ENCODE peak calls at places on chromosomes 11 and 22, in six cellular contexts. One of them, this sample, is unnamed.

GRCh38 chr22:43442386-43443060 is 30.7 kb downstream of the MPPED1 start:
- DNase-seq in NCI-H1092 treated with DMSO at 0.1 percent for 48 hours: no peak
- DNase-seq in mucosa of descending colon: no peak
- DNase-seq in posterior cingulate gyrus: no peak
- DNase-seq in activated T-cell treated with anti-CD3 and anti-CD28 coated beads for 1 hour: no peak
- DNase-seq in NCI-H2227 treated with DMSO at 0.1 percent for 48 hours: no peak
- DNase-seq in this sample: no peak

GRCh38 chr11:66985508-66986177 is 10.5 kb downstream of the C11orf86 start:
- DNase-seq in activated T-cell treated with anti-CD3 and anti-CD28 coated beads for 1 hour: no peak
- DNase-seq in posterior cingulate gyrus: no peak
- DNase-seq in mucosa of descending colon: no peak
- DNase-seq in NCI-H1092 treated with DMSO at 0.1 percent for 48 hours: no peak
- DNase-seq in NCI-H2227 treated with DMSO at 0.1 percent for 48 hours: no peak
- DNase-seq in this sample: peak; percentile 95

GRCh38 chr11:7530013-7530412 is 16.2 kb downstream of the PPFIBP2 start:
- DNase-seq in posterior cingulate gyrus: no peak
- DNase-seq in NCI-H1092 treated with DMSO at 0.1 percent for 48 hours: no peak
- DNase-seq in NCI-H2227 treated with DMSO at 0.1 percent for 48 hours: no peak
- DNase-seq in mucosa of descending colon: no peak
- DNase-seq in activated T-cell treated with anti-CD3 and anti-CD28 coated beads for 1 hour: no peak
- DNase-seq in this sample: no peak

GRCh38 chr11:30553521-30554110 is 32.5 kb downstream of the MPPED2 start:
- DNase-seq in mucosa of descending colon: no peak
- DNase-seq in posterior cingulate gyrus: no peak
- DNase-seq in activated T-cell treated with anti-CD3 and anti-CD28 coated beads for 1 hour: no peak
- DNase-seq in NCI-H2227 treated with DMSO at 0.1 percent for 48 hours: no peak
- DNase-seq in NCI-H1092 treated with DMSO at 0.1 percent for 48 hours: no peak
- DNase-seq in this sample: no peak

GRCh38 chr11:67270256-67271211 is 4.3 kb downstream of the GRK2 start:
- DNase-seq in posterior cingulate gyrus: peak; percentile 75
- DNase-seq in NCI-H2227 treated with DMSO at 0.1 percent for 48 hours: no peak
- DNase-seq in mucosa of descending colon: peak; percentile 82
- DNase-seq in activated T-cell treated with anti-CD3 and anti-CD28 coated beads for 1 hour: no peak
- DNase-seq in NCI-H1092 treated with DMSO at 0.1 percent for 48 hours: no peak
- DNase-seq in this sample: peak; percentile 43

GRCh38 chr11:70951139-70951804 is 301.1 kb downstream of the SHANK2 start:
- DNase-seq in activated T-cell treated with anti-CD3 and anti-CD28 coated beads for 1 hour: no peak
- DNase-seq in NCI-H1092 treated with DMSO at 0.1 percent for 48 hours: no peak
- DNase-seq in mucosa of descending colon: no peak
- DNase-seq in posterior cingulate gyrus: no peak
- DNase-seq in NCI-H2227 treated with DMSO at 0.1 percent for 48 hours: no peak
- DNase-seq in this sample: no peak

GRCh38 chr11:112941096-112941495 is 20.1 kb upstream of the NCAM1 start:
- DNase-seq in NCI-H2227 treated with DMSO at 0.1 percent for 48 hours: no peak
- DNase-seq in NCI-H1092 treated with DMSO at 0.1 percent for 48 hours: peak; percentile 10
- DNase-seq in mucosa of descending colon: no peak
- DNase-seq in activated T-cell treated with anti-CD3 and anti-CD28 coated beads for 1 hour: no peak
- DNase-seq in posterior cingulate gyrus: no peak
- DNase-seq in this sample: no peak

GRCh38 chr11:129458278-129458677 is 82.6 kb downstream of the BARX2 start:
- DNase-seq in mucosa of descending colon: no peak
- DNase-seq in posterior cingulate gyrus: no peak
- DNase-seq in NCI-H1092 treated with DMSO at 0.1 percent for 48 hours: no peak
- DNase-seq in NCI-H2227 treated with DMSO at 0.1 percent for 48 hours: no peak
- DNase-seq in activated T-cell treated with anti-CD3 and anti-CD28 coated beads for 1 hour: no peak
- DNase-seq in this sample: no peak

GRCh38 chr11:102012946-102013345 is 34.3 kb upstream of the CFAP300 start:
- DNase-seq in NCI-H1092 treated with DMSO at 0.1 percent for 48 hours: no peak
- DNase-seq in mucosa of descending colon: no peak
- DNase-seq in posterior cingulate gyrus: no peak
- DNase-seq in activated T-cell treated with anti-CD3 and anti-CD28 coated beads for 1 hour: no peak
- DNase-seq in NCI-H2227 treated with DMSO at 0.1 percent for 48 hours: no peak
- DNase-seq in this sample: no peak

GRCh38 chr22:22721681-22722309 is 77.4 kb downstream of the GGTLC2 start:
- DNase-seq in NCI-H1092 treated with DMSO at 0.1 percent for 48 hours: no peak
- DNase-seq in activated T-cell treated with anti-CD3 and anti-CD28 coated beads for 1 hour: peak; percentile 20
- DNase-seq in mucosa of descending colon: no peak
- DNase-seq in NCI-H2227 treated with DMSO at 0.1 percent for 48 hours: no peak
- DNase-seq in posterior cingulate gyrus: no peak
- DNase-seq in this sample: no peak

GRCh38 chr11:128365044-128365443 is 222.3 kb downstream of the ETS1 start:
- DNase-seq in NCI-H2227 treated with DMSO at 0.1 percent for 48 hours: no peak
- DNase-seq in posterior cingulate gyrus: no peak
- DNase-seq in mucosa of descending colon: no peak
- DNase-seq in NCI-H1092 treated with DMSO at 0.1 percent for 48 hours: no peak
- DNase-seq in activated T-cell treated with anti-CD3 and anti-CD28 coated beads for 1 hour: no peak
- DNase-seq in this sample: no peak

GRCh38 chr11:70164705-70165104 is 38.4 kb upstream of the FADD start:
- DNase-seq in NCI-H1092 treated with DMSO at 0.1 percent for 48 hours: no peak
- DNase-seq in NCI-H2227 treated with DMSO at 0.1 percent for 48 hours: no peak
- DNase-seq in activated T-cell treated with anti-CD3 and anti-CD28 coated beads for 1 hour: no peak
- DNase-seq in mucosa of descending colon: no peak
- DNase-seq in posterior cingulate gyrus: no peak
- DNase-seq in this sample: no peak